ENCODE peak calls at places on chromosomes 6 and 20, in five cellular contexts. M, Q, N, I and O are unnamed samples. For H3K4me1, the result is how much of the 10 kb centered on the place peaks cover.

GRCh38 chr20:9070304-9070703 is 1.4 kb downstream of the PLCB4 start:
- DNase-seq in M (no peak), Q (no peak), N (no peak), I (no peak), O (no peak)

GRCh38 chr6:105607624-105608392 is 204.9 kb upstream of the PREP start:
- DNase-seq in M (no peak), Q (no peak), N (no peak), I (no peak), O (no peak)

GRCh38 chr6:120290964-120291363 is 941.4 kb upstream of the MAN1A1 start:
- DNase-seq in M (no peak), Q (no peak), N (peak), I (no peak), O (no peak)

GRCh38 chr6:97919631-97920030 is 636.6 kb upstream of the MMS22L start:
- DNase-seq in M (no peak), Q (no peak), N (no peak), I (no peak), O (no peak)

GRCh38 chr6:24440897-24441598 is 38.3 kb downstream of the MRS2 start:
- DNase-seq in M (no peak), Q (no peak), N (no peak), I (no peak), O (no peak)

GRCh38 chr6:7974932-7975763 is 64.6 kb upstream of the TXNDC5 start:
- DNase-seq in M (peak), Q (peak), N (no peak), I (peak), O (no peak)

GRCh38 chr6:20770776-20771175 is 236.5 kb downstream of the CDKAL1 start:
- DNase-seq in M (no peak), Q (no peak), N (no peak), I (no peak), O (no peak)

GRCh38 chr6:53581161-53581560 is 36.3 kb upstream of the GCLC start:
- DNase-seq in M (no peak), Q (peak), N (no peak), I (no peak), O (no peak)

GRCh38 chr20:43915209-43916072 is 789 bp downstream of the TOX2 start:
- DNase-seq in M (no peak), Q (no peak), N (no peak), I (peak), O (peak)

GRCh38 chr6:20577280-20577679 is 43.0 kb downstream of the CDKAL1 start:
- DNase-seq in M (no peak), Q (no peak), N (no peak), I (no peak), O (no peak)

GRCh38 chr20:62287759-62288534 is 14.8 kb upstream of the ADRM1 start:
- DNase-seq in M (no peak), Q (no peak), N (no peak), I (no peak), O (no peak)

GRCh38 chr6:73521351-73522254 is 771 bp upstream of the EEF1A1 start:
- DNase-seq in M (no peak), Q (peak), N (peak), I (peak), O (no peak)

GRCh38 chr6:26379236-26380139 is 3.4 kb upstream of the BTN2A2 start:
- DNase-seq in M (no peak), Q (no peak), N (no peak), I (no peak), O (no peak)

GRCh38 chr6:166388605-166389004 is 5.9 kb upstream of the MPC1 start:
- DNase-seq in M (no peak), Q (no peak), N (no peak), I (no peak), O (no peak)

GRCh38 chr20:48716541-48716940 is 111.3 kb downstream of the PREX1 start:
- DNase-seq in M (peak), Q (no peak), N (no peak), I (no peak), O (no peak)

GRCh38 chr6:66068907-66069306 is 361.9 kb upstream of the EYS start:
- DNase-seq in M (no peak), Q (no peak), N (no peak), I (no peak), O (no peak)

GRCh38 chr6:163516908-163517307 is 102.4 kb downstream of the QKI start:
- DNase-seq in M (no peak), Q (no peak), N (no peak), I (no peak), O (no peak)

GRCh38 chr20:19757487-19757972 is 528 bp upstream of the RIN2 start:
- DNase-seq in M (peak), Q (peak), N (peak), I (peak), O (no peak)

GRCh38 chr6:46876126-46876525 is 45.6 kb downstream of the ADGRF5 start:
- DNase-seq in M (peak), Q (peak), N (no peak), I (no peak), O (no peak)

GRCh38 chr6:72032056-72032455 is 145.7 kb downstream of the RIMS1 start:
- DNase-seq in M (no peak), Q (no peak), N (no peak), I (no peak), O (no peak)

GRCh38 chr20:2798814-2799213 is 1.6 kb downstream of the CPXM1 start:
- DNase-seq in M (no peak), Q (no peak), N (no peak), I (no peak), O (no peak)

GRCh38 chr6:26544473-26544872 is 6.3 kb downstream of the HMGN4 start:
- DNase-seq in M (no peak), Q (no peak), N (no peak), I (no peak), O (no peak)

GRCh38 chr6:159065751-159066329 is 21.0 kb upstream of the TAGAP start:
- DNase-seq in M (no peak), Q (peak), N (no peak), I (no peak), O (no peak)

GRCh38 chr20:10111144-10111771 is 76.5 kb downstream of the ANKEF1 start:
- DNase-seq in M (no peak), Q (no peak), N (peak), I (no peak), O (no peak)

GRCh38 chr6:44431118-44431725 is 43.7 kb downstream of the CDC5L start:
- DNase-seq in M (no peak), Q (peak), N (peak), I (peak), O (peak)

GRCh38 chr6:147384029-147384428 is 124.5 kb upstream of the SAMD5 start:
- DNase-seq in M (no peak), Q (no peak), N (peak), I (no peak), O (no peak)

GRCh38 chr6:39823187-39823815 is 31.1 kb downstream of the DAAM2 start:
- DNase-seq in M (peak), Q (peak), N (no peak), I (peak), O (no peak)
- H3K4me1 ChIP-seq in M (under half), Q (under half), N (under half), I (under half), O (under half)

DNA sequence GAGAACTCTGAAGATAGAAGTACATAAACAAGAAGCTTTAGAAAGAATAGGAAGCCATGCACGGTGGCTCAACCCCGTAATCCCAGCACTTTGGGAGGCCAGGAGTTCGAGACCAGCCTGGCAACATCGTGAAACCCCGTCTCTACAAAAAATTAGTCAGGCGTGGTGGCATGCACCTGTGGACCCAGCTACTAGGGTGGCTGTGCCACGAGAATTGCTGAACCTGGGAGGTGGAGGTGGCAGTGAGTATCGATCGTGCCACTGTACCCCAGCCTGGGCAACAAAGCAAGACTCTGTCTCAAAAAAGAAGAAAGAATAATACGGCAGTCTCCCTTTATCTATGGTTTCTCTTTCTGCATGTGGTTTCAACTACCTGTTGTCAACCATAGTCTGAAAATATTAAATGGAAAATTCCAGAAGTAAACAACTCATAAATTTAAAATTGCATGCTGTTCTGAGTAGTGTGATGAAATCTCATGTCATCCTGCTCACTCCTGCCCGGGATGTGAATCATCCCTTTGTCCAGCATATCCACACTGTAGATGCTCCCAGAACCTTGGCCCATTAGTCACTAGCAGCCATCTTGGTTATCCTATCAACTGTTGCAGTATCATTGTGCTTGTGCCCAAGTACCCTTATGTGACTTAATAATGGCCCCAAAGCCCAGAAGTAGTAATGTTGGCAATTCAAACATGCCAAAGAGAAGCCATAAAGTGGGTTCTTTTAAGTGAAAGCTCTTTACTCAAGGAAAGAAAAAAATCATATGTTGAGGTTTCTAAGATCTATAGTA is 22.1 kb downstream of the DEK start:
- DNase-seq in M (peak), Q (peak), N (no peak), I (no peak), O (no peak)
- H3K27ac ChIP-seq in M (peak), Q (no peak), N (no peak), I (no peak), O (no peak)

DNA sequence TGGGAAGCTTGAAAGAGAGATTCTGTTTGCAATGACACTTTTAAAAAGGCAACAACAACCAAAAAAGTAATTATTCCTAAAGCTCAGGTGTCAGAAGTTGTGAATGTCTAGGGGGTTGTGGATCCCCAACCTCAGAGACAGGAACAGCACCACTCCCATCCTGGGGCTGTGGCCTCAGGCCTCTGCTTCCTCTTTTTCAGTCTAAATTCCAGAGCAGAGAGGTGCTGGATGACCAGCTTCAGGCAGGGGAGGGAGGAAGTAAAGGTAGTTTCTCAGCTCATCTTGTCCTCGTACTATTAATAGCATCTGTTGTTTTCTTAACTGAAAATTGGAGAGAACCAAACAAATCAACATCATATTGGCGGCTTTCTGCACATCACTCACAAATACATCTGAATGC is 8.3 kb downstream of the NT5E start:
- DNase-seq in M (no peak), Q (no peak), N (no peak), I (no peak), O (no peak)
- H3K4me1 ChIP-seq in M (under half), Q (under half), N (half or more), I (under half), O (under half)

GRCh38 chr6:109007521-109007920 is 87.1 kb downstream of the SESN1 start:
- DNase-seq in M (no peak), Q (no peak), N (no peak), I (no peak), O (no peak)
- H3K27ac ChIP-seq in M (peak), Q (peak), N (no peak), I (peak), O (peak)

DNA sequence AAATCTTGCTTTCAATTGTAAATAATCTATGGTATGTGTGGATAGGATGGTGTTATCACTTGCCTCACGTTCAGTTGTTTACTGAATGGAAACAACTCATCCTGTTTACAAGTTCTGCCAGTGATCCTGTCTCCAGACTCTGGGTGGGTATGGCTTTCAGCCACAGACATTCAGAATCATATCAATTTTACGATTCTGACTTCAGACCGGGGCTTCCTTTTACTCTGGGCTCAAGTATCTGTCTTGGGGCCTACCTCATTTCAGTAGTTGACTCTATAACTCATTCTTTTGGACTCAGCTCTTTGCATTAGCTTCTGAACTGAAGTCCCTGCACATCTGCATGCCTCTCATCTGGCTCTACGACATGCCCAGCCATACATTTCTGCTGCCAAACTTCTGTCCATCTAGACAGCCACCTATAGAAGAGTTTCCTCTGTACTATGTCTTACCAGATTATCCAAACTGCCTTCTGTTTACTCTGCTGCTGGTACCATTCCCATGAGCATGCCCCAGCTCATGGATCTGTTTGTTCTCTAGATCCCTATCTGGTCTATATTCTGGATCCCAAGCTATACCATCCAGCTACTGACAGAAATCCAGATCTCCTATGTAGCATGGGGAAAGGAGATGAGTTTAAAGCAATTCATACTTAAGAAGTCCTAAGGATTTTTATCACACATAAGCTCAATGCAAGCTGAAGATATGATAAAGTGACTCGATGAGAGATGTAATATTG is 34.3 kb downstream of the FYN start:
- DNase-seq in M (no peak), Q (no peak), N (no peak), I (no peak), O (no peak)
- H3K4me1 ChIP-seq in M (under half), Q (under half), N (under half), I (under half), O (half or more)

GRCh38 chr6:82959385-82959941 is 106.2 kb downstream of the UBE3D start:
- DNase-seq in M (no peak), Q (no peak), N (no peak), I (no peak), O (no peak)
- H3K27ac ChIP-seq in M (no peak), Q (no peak), N (no peak), I (no peak), O (no peak)

GRCh38 chr6:36068012-36068392 is 40.4 kb downstream of the MAPK14 start:
- DNase-seq in M (no peak), Q (no peak), N (no peak), I (no peak), O (no peak)
- H3K4me1 ChIP-seq in M (under half), Q (under half), N (under half), I (under half), O (under half)

GRCh38 chr20:37537505-37537904 is 9.8 kb upstream of the BLCAP start:
- DNase-seq in M (no peak), Q (no peak), N (no peak), I (no peak), O (no peak)
- H3K27ac ChIP-seq in M (no peak), Q (no peak), N (no peak), I (no peak), O (no peak)

GRCh38 chr6:33417127-33417902 is 592 bp downstream of the CUTA start:
- DNase-seq in M (peak), Q (no peak), N (no peak), I (no peak), O (no peak)

GRCh38 chr6:33415831-33416230 is 2.1 kb downstream of the CUTA start:
- DNase-seq in M (no peak), Q (no peak), N (no peak), I (no peak), O (no peak)

GRCh38 chr6:33417903-33418689 is at the start of gene CUTA:
- DNase-seq in M (peak), Q (peak), N (peak), I (peak), O (peak)

GRCh38 chr6:33414592-33415271 is 3.2 kb downstream of the CUTA start:
- DNase-seq in M (no peak), Q (no peak), N (no peak), I (no peak), O (no peak)

GRCh38 chr6:33416386-33417126 is 1.4 kb downstream of the CUTA start:
- DNase-seq in M (no peak), Q (no peak), N (no peak), I (no peak), O (no peak)
- H3K4me1 ChIP-seq in M (under half), Q (under half), N (under half), I (under half), O (half or more)